ENCODE peak calls at places on chromosome 22, in five cellular contexts. One of them, this sample, is unnamed.

GRCh38 chr22:31218565-31219262 is 6.6 kb downstream of the LIMK2 start:
- DNase-seq in cardiac fibroblast: no peak
- DNase-seq in fibroblast of lung: no peak
- DNase-seq in sciatic nerve: no peak
- DNase-seq in lower lobe of right lung: no peak
- DNase-seq in this sample: no peak

GRCh38 chr22:28856095-28856455 is 27.3 kb upstream of the ZNRF3 start:
- DNase-seq in fibroblast of lung: no peak
- DNase-seq in sciatic nerve: no peak
- DNase-seq in lower lobe of right lung: no peak
- DNase-seq in cardiac fibroblast: no peak
- DNase-seq in this sample: no peak

GRCh38 chr22:43867839-43868652 is 5.7 kb upstream of the SULT4A1 start:
- DNase-seq in lower lobe of right lung: peak; percentile 69
- DNase-seq in sciatic nerve: peak; percentile 82
- DNase-seq in cardiac fibroblast: peak; percentile 56
- DNase-seq in fibroblast of lung: peak; percentile 70
- DNase-seq in this sample: peak; percentile 42

GRCh38 chr22:43537019-43537585 is 125.3 kb downstream of the MPPED1 start:
- DNase-seq in sciatic nerve: no peak
- DNase-seq in cardiac fibroblast: no peak
- DNase-seq in lower lobe of right lung: no peak
- DNase-seq in fibroblast of lung: no peak
- DNase-seq in this sample: no peak

GRCh38 chr22:47328550-47329243 is 566.2 kb downstream of the TBC1D22A start:
- DNase-seq in lower lobe of right lung: no peak
- DNase-seq in sciatic nerve: no peak
- DNase-seq in fibroblast of lung: peak; percentile 97
- DNase-seq in cardiac fibroblast: peak; percentile 70
- DNase-seq in this sample: peak; percentile 91

GRCh38 chr22:23086263-23086662 is 15.9 kb downstream of the GNAZ start:
- DNase-seq in sciatic nerve: no peak
- DNase-seq in fibroblast of lung: no peak
- DNase-seq in cardiac fibroblast: no peak
- DNase-seq in lower lobe of right lung: no peak
- DNase-seq in this sample: no peak

GRCh38 chr22:30396871-30397655 is at the start of gene SEC14L2:
- DNase-seq in cardiac fibroblast: peak; percentile 59
- DNase-seq in fibroblast of lung: peak; percentile 39
- DNase-seq in sciatic nerve: peak; percentile 84
- DNase-seq in lower lobe of right lung: peak; percentile 78
- DNase-seq in this sample: peak; percentile 73

GRCh38 chr22:45202333-45203149 is 38.2 kb downstream of the KIAA0930 start:
- DNase-seq in lower lobe of right lung: no peak
- DNase-seq in sciatic nerve: no peak
- DNase-seq in fibroblast of lung: no peak
- DNase-seq in cardiac fibroblast: peak; percentile 16
- DNase-seq in this sample: peak; percentile 47

GRCh38 chr22:50305658-50306566 is 1.5 kb downstream of the PLXNB2 start:
- DNase-seq in fibroblast of lung: peak; percentile 92
- DNase-seq in lower lobe of right lung: peak; percentile 93
- DNase-seq in cardiac fibroblast: peak; percentile 95
- DNase-seq in sciatic nerve: peak; percentile 88
- DNase-seq in this sample: peak; percentile 99

GRCh38 chr22:37519268-37520195 is at the start of gene CARD10:
- DNase-seq in cardiac fibroblast: no peak
- DNase-seq in lower lobe of right lung: no peak
- DNase-seq in fibroblast of lung: no peak
- DNase-seq in sciatic nerve: no peak
- DNase-seq in this sample: peak; percentile 66

GRCh38 chr22:49404020-49404419 is 423.7 kb downstream of the BRD1 start:
- DNase-seq in fibroblast of lung: no peak
- DNase-seq in sciatic nerve: peak; percentile 12
- DNase-seq in lower lobe of right lung: peak; percentile 34
- DNase-seq in cardiac fibroblast: no peak
- DNase-seq in this sample: no peak

GRCh38 chr22:46752286-46752685 is 10.2 kb upstream of the TBC1D22A start:
- DNase-seq in fibroblast of lung: no peak
- DNase-seq in cardiac fibroblast: no peak
- DNase-seq in sciatic nerve: no peak
- DNase-seq in lower lobe of right lung: no peak
- DNase-seq in this sample: no peak

GRCh38 chr22:39368402-39368801 is 18.6 kb downstream of the SYNGR1 start:
- DNase-seq in sciatic nerve: no peak
- DNase-seq in fibroblast of lung: no peak
- DNase-seq in cardiac fibroblast: no peak
- DNase-seq in lower lobe of right lung: no peak
- DNase-seq in this sample: no peak

GRCh38 chr22:41479671-41480396 is 10.9 kb downstream of the ACO2 start:
- DNase-seq in cardiac fibroblast: peak; percentile 67
- DNase-seq in sciatic nerve: no peak
- DNase-seq in lower lobe of right lung: no peak
- DNase-seq in fibroblast of lung: peak; percentile 73
- DNase-seq in this sample: peak; percentile 69

GRCh38 chr22:43976861-43977795 is 21.9 kb downstream of the SAMM50 start:
- DNase-seq in sciatic nerve: peak; percentile 51
- DNase-seq in fibroblast of lung: no peak
- DNase-seq in lower lobe of right lung: no peak
- DNase-seq in cardiac fibroblast: no peak
- DNase-seq in this sample: no peak

GRCh38 chr22:41308544-41308947 is 7.2 kb downstream of the ZC3H7B start:
- DNase-seq in cardiac fibroblast: peak; percentile 41
- DNase-seq in lower lobe of right lung: no peak
- DNase-seq in fibroblast of lung: no peak
- DNase-seq in sciatic nerve: no peak
- DNase-seq in this sample: no peak

GRCh38 chr22:43885786-43886185 is 6.0 kb downstream of the PNPLA5 start:
- DNase-seq in fibroblast of lung: no peak
- DNase-seq in sciatic nerve: peak; percentile 28
- DNase-seq in lower lobe of right lung: no peak
- DNase-seq in cardiac fibroblast: no peak
- DNase-seq in this sample: no peak

GRCh38 chr22:37626144-37626543 is 13.3 kb upstream of the SH3BP1 start:
- DNase-seq in lower lobe of right lung: peak; percentile 76
- DNase-seq in sciatic nerve: no peak
- DNase-seq in fibroblast of lung: peak; percentile 59
- DNase-seq in cardiac fibroblast: peak; percentile 54
- DNase-seq in this sample: peak; percentile 94

GRCh38 chr22:42065408-42066132 is 5.0 kb downstream of the NAGA start:
- DNase-seq in lower lobe of right lung: no peak
- DNase-seq in cardiac fibroblast: no peak
- DNase-seq in sciatic nerve: peak; percentile 39
- DNase-seq in fibroblast of lung: no peak
- DNase-seq in this sample: no peak

GRCh38 chr22:30424471-30425326 is 869 bp upstream of the MTFP1 start:
- DNase-seq in sciatic nerve: no peak
- DNase-seq in cardiac fibroblast: peak; percentile 62
- DNase-seq in fibroblast of lung: no peak
- DNase-seq in lower lobe of right lung: no peak
- DNase-seq in this sample: no peak

GRCh38 chr22:39718921-39719320 is 148.4 kb downstream of the CACNA1I start:
- DNase-seq in sciatic nerve: peak; percentile 37
- DNase-seq in lower lobe of right lung: no peak
- DNase-seq in fibroblast of lung: no peak
- DNase-seq in cardiac fibroblast: no peak
- DNase-seq in this sample: no peak

GRCh38 chr22:46421272-46421671 is 85.8 kb downstream of the TRMU start:
- DNase-seq in cardiac fibroblast: no peak
- DNase-seq in sciatic nerve: no peak
- DNase-seq in fibroblast of lung: no peak
- DNase-seq in lower lobe of right lung: peak; percentile 42
- DNase-seq in this sample: no peak

GRCh38 chr22:25054943-25055511 is 102.5 kb downstream of the KIAA1671 start:
- DNase-seq in lower lobe of right lung: no peak
- DNase-seq in cardiac fibroblast: no peak
- DNase-seq in sciatic nerve: no peak
- DNase-seq in fibroblast of lung: no peak
- DNase-seq in this sample: peak; percentile 39

GRCh38 chr22:33440756-33441155 is 382.6 kb upstream of the SYN3 start:
- DNase-seq in sciatic nerve: no peak
- DNase-seq in fibroblast of lung: peak; percentile 5
- DNase-seq in cardiac fibroblast: no peak
- DNase-seq in lower lobe of right lung: no peak
- DNase-seq in this sample: peak; percentile 57

GRCh38 chr22:22397875-22398524 is 110.5 kb downstream of the ZNF280B start:
- DNase-seq in cardiac fibroblast: peak; percentile 3
- DNase-seq in lower lobe of right lung: no peak
- DNase-seq in sciatic nerve: no peak
- DNase-seq in fibroblast of lung: no peak
- DNase-seq in this sample: no peak

GRCh38 chr22:20121856-20122415 is 4.9 kb upstream of the TRMT2A start:
- DNase-seq in cardiac fibroblast: no peak
- DNase-seq in sciatic nerve: no peak
- DNase-seq in fibroblast of lung: no peak
- DNase-seq in lower lobe of right lung: no peak
- DNase-seq in this sample: no peak